ENCODE peak calls at places on chromosomes 5 and 9, in eight cellular contexts. C, I, X, L, S, V, K and M are unnamed samples.

GRCh38 chr5:2261002-2261703 is 378.4 kb upstream of the IRX4 start:
- DNase-seq in C (no peak), I (no peak), X (no peak), L (no peak), S (no peak), V (no peak), K (no peak), M (no peak)

GRCh38 chr5:177473461-177473991 is at the start of gene DBN1:
- DNase-seq in C (no peak), I (peak), X (no peak), L (no peak), S (peak), V (no peak), K (peak), M (no peak)

GRCh38 chr5:36575367-36575781 is 31.0 kb upstream of the SLC1A3 start:
- DNase-seq in C (no peak), I (no peak), X (no peak), L (no peak), S (peak), V (no peak), K (peak), M (no peak)

GRCh38 chr5:10452768-10453331 is 11.2 kb downstream of the ROPN1L start:
- DNase-seq in C (no peak), I (peak), X (no peak), L (peak), S (peak), V (peak), K (peak), M (peak)

GRCh38 chr9:92308893-92309292 is 15.4 kb upstream of the IARS1 start:
- DNase-seq in C (no peak), I (no peak), X (no peak), L (no peak), S (no peak), V (no peak), K (no peak), M (no peak)

GRCh38 chr5:175815126-175815913 is 56.1 kb upstream of the CPLX2 start:
- DNase-seq in C (no peak), I (no peak), X (no peak), L (no peak), S (no peak), V (no peak), K (no peak), M (no peak)

GRCh38 chr5:89351232-89351631 is 468.2 kb upstream of the MEF2C start:
- DNase-seq in C (no peak), I (no peak), X (no peak), L (no peak), S (peak), V (no peak), K (peak), M (no peak)

GRCh38 chr9:110578575-110578895 is 1.0 kb downstream of the SVEP1 start:
- DNase-seq in C (no peak), I (peak), X (no peak), L (no peak), S (no peak), V (no peak), K (no peak), M (no peak)

GRCh38 chr5:102865510-102866314 is 110.6 kb downstream of the PAM start:
- DNase-seq in C (peak), I (peak), X (no peak), L (peak), S (peak), V (no peak), K (peak), M (no peak)

GRCh38 chr5:71830626-71831539 is 111.8 kb downstream of the CARTPT start:
- DNase-seq in C (no peak), I (no peak), X (no peak), L (no peak), S (peak), V (no peak), K (peak), M (no peak)

GRCh38 chr5:177472460-177473441 is 683 bp downstream of the DBN1 start:
- DNase-seq in C (peak), I (peak), X (peak), L (no peak), S (no peak), V (no peak), K (peak), M (no peak)

GRCh38 chr5:136129445-136129844 is 3.2 kb upstream of the SMAD5 start:
- DNase-seq in C (no peak), I (no peak), X (no peak), L (no peak), S (no peak), V (no peak), K (no peak), M (no peak)